ENCODE peak calls at places on chromosomes 3 and 15, in ten cellular contexts. One of them, this sample, is unnamed.

GRCh38 chr3:24020036-24020691 is 75.1 kb downstream of the NR1D2 start:
- DNase-seq in BE2C: no peak
- DNase-seq in gastrocnemius medialis: no peak
- DNase-seq in ecto neural progenitor cell: no peak
- DNase-seq in NCI-H460: no peak
- DNase-seq in NCI-H1092 treated with DMSO at 0.1 percent for 48 hours: no peak
- DNase-seq in activated T-helper 1 cell treated with anti-CD3 and anti-CD28 coated beads, Interleukin-2, amount 50 U/mL, for 16 hours: no peak
- DNase-seq in K562: no peak
- DNase-seq in GM12865: no peak
- DNase-seq in left ventricle myocardium superior: no peak
- DNase-seq in this sample: no peak

GRCh38 chr3:14907043-14907966 is 40.1 kb upstream of the NR2C2 start:
- DNase-seq in GM12865: no peak
- DNase-seq in K562: no peak
- DNase-seq in activated T-helper 1 cell treated with anti-CD3 and anti-CD28 coated beads, Interleukin-2, amount 50 U/mL, for 16 hours: no peak
- DNase-seq in gastrocnemius medialis: no peak
- DNase-seq in ecto neural progenitor cell: no peak
- DNase-seq in BE2C: no peak
- DNase-seq in left ventricle myocardium superior: peak
- DNase-seq in NCI-H460: no peak
- DNase-seq in NCI-H1092 treated with DMSO at 0.1 percent for 48 hours: no peak
- DNase-seq in this sample: no peak

GRCh38 chr3:63384382-63384781 is 106.3 kb downstream of the SYNPR start:
- DNase-seq in NCI-H460: no peak
- DNase-seq in NCI-H1092 treated with DMSO at 0.1 percent for 48 hours: no peak
- DNase-seq in activated T-helper 1 cell treated with anti-CD3 and anti-CD28 coated beads, Interleukin-2, amount 50 U/mL, for 16 hours: no peak
- DNase-seq in ecto neural progenitor cell: no peak
- DNase-seq in K562: no peak
- DNase-seq in BE2C: no peak
- DNase-seq in GM12865: no peak
- DNase-seq in left ventricle myocardium superior: no peak
- DNase-seq in gastrocnemius medialis: no peak
- DNase-seq in this sample: no peak

GRCh38 chr3:42660898-42661297 is 7.4 kb downstream of the ZBTB47 start:
- DNase-seq in gastrocnemius medialis: no peak
- DNase-seq in NCI-H460: no peak
- DNase-seq in BE2C: no peak
- DNase-seq in K562: peak
- DNase-seq in GM12865: peak
- DNase-seq in NCI-H1092 treated with DMSO at 0.1 percent for 48 hours: no peak
- DNase-seq in left ventricle myocardium superior: peak
- DNase-seq in activated T-helper 1 cell treated with anti-CD3 and anti-CD28 coated beads, Interleukin-2, amount 50 U/mL, for 16 hours: no peak
- DNase-seq in ecto neural progenitor cell: no peak
- DNase-seq in this sample: no peak

GRCh38 chr15:51144021-51144532 is 49.4 kb upstream of the TNFAIP8L3 start:
- DNase-seq in activated T-helper 1 cell treated with anti-CD3 and anti-CD28 coated beads, Interleukin-2, amount 50 U/mL, for 16 hours: no peak
- DNase-seq in gastrocnemius medialis: no peak
- DNase-seq in left ventricle myocardium superior: no peak
- DNase-seq in K562: peak
- DNase-seq in NCI-H460: peak
- DNase-seq in NCI-H1092 treated with DMSO at 0.1 percent for 48 hours: no peak
- DNase-seq in GM12865: no peak
- DNase-seq in BE2C: no peak
- DNase-seq in ecto neural progenitor cell: no peak
- DNase-seq in this sample: no peak

GRCh38 chr15:80309769-80310384 is 57.9 kb upstream of the CTXND1 start:
- DNase-seq in left ventricle myocardium superior: no peak
- DNase-seq in ecto neural progenitor cell: no peak
- DNase-seq in NCI-H460: no peak
- DNase-seq in BE2C: peak
- DNase-seq in gastrocnemius medialis: no peak
- DNase-seq in K562: peak
- DNase-seq in GM12865: no peak
- DNase-seq in activated T-helper 1 cell treated with anti-CD3 and anti-CD28 coated beads, Interleukin-2, amount 50 U/mL, for 16 hours: no peak
- DNase-seq in NCI-H1092 treated with DMSO at 0.1 percent for 48 hours: no peak
- DNase-seq in this sample: no peak

GRCh38 chr3:159069076-159069475 is 267.2 kb downstream of the MFSD1 start:
- DNase-seq in gastrocnemius medialis: no peak
- DNase-seq in left ventricle myocardium superior: no peak
- DNase-seq in NCI-H460: no peak
- DNase-seq in BE2C: no peak
- DNase-seq in K562: no peak
- DNase-seq in GM12865: no peak
- DNase-seq in ecto neural progenitor cell: no peak
- DNase-seq in NCI-H1092 treated with DMSO at 0.1 percent for 48 hours: no peak
- DNase-seq in activated T-helper 1 cell treated with anti-CD3 and anti-CD28 coated beads, Interleukin-2, amount 50 U/mL, for 16 hours: no peak
- DNase-seq in this sample: no peak

GRCh38 chr3:62874398-62875102 is 666 bp downstream of the CADPS start:
- DNase-seq in left ventricle myocardium superior: peak
- DNase-seq in BE2C: peak
- DNase-seq in K562: no peak
- DNase-seq in NCI-H460: no peak
- DNase-seq in NCI-H1092 treated with DMSO at 0.1 percent for 48 hours: peak
- DNase-seq in gastrocnemius medialis: no peak
- DNase-seq in GM12865: no peak
- DNase-seq in activated T-helper 1 cell treated with anti-CD3 and anti-CD28 coated beads, Interleukin-2, amount 50 U/mL, for 16 hours: no peak
- DNase-seq in ecto neural progenitor cell: no peak
- DNase-seq in this sample: no peak

GRCh38 chr3:197367081-197367780 is 68.8 kb upstream of the DLG1 start:
- DNase-seq in gastrocnemius medialis: no peak
- DNase-seq in K562: no peak
- DNase-seq in ecto neural progenitor cell: no peak
- DNase-seq in left ventricle myocardium superior: no peak
- DNase-seq in NCI-H460: no peak
- DNase-seq in activated T-helper 1 cell treated with anti-CD3 and anti-CD28 coated beads, Interleukin-2, amount 50 U/mL, for 16 hours: no peak
- DNase-seq in BE2C: peak
- DNase-seq in NCI-H1092 treated with DMSO at 0.1 percent for 48 hours: peak
- DNase-seq in GM12865: no peak
- DNase-seq in this sample: no peak

GRCh38 chr3:54967586-54968244 is 39.9 kb upstream of the LRTM1 start:
- DNase-seq in K562: no peak
- DNase-seq in BE2C: no peak
- DNase-seq in left ventricle myocardium superior: no peak
- DNase-seq in NCI-H1092 treated with DMSO at 0.1 percent for 48 hours: no peak
- DNase-seq in GM12865: no peak
- DNase-seq in activated T-helper 1 cell treated with anti-CD3 and anti-CD28 coated beads, Interleukin-2, amount 50 U/mL, for 16 hours: no peak
- DNase-seq in gastrocnemius medialis: no peak
- DNase-seq in ecto neural progenitor cell: no peak
- DNase-seq in NCI-H460: no peak
- DNase-seq in this sample: no peak

GRCh38 chr3:87691109-87691508 is 367.7 kb downstream of the CGGBP1 start:
- DNase-seq in NCI-H1092 treated with DMSO at 0.1 percent for 48 hours: no peak
- DNase-seq in ecto neural progenitor cell: no peak
- DNase-seq in gastrocnemius medialis: no peak
- DNase-seq in BE2C: no peak
- DNase-seq in left ventricle myocardium superior: no peak
- DNase-seq in activated T-helper 1 cell treated with anti-CD3 and anti-CD28 coated beads, Interleukin-2, amount 50 U/mL, for 16 hours: no peak
- DNase-seq in GM12865: no peak
- DNase-seq in K562: no peak
- DNase-seq in NCI-H460: no peak
- DNase-seq in this sample: no peak

GRCh38 chr3:23493846-23494245 is 290.7 kb downstream of the UBE2E2 start:
- DNase-seq in GM12865: no peak
- DNase-seq in NCI-H460: no peak
- DNase-seq in activated T-helper 1 cell treated with anti-CD3 and anti-CD28 coated beads, Interleukin-2, amount 50 U/mL, for 16 hours: no peak
- DNase-seq in K562: no peak
- DNase-seq in ecto neural progenitor cell: no peak
- DNase-seq in left ventricle myocardium superior: no peak
- DNase-seq in gastrocnemius medialis: no peak
- DNase-seq in BE2C: no peak
- DNase-seq in NCI-H1092 treated with DMSO at 0.1 percent for 48 hours: no peak
- DNase-seq in this sample: no peak

GRCh38 chr3:128369106-128369708 is 97.5 kb downstream of the DNAJB8 start:
- DNase-seq in ecto neural progenitor cell: no peak
- DNase-seq in activated T-helper 1 cell treated with anti-CD3 and anti-CD28 coated beads, Interleukin-2, amount 50 U/mL, for 16 hours: no peak
- DNase-seq in gastrocnemius medialis: peak
- DNase-seq in NCI-H1092 treated with DMSO at 0.1 percent for 48 hours: no peak
- DNase-seq in K562: no peak
- DNase-seq in GM12865: no peak
- DNase-seq in left ventricle myocardium superior: peak
- DNase-seq in NCI-H460: no peak
- DNase-seq in BE2C: no peak
- DNase-seq in this sample: no peak

GRCh38 chr3:140441006-140441405 is 236.9 kb upstream of the TRIM42 start:
- DNase-seq in K562: no peak
- DNase-seq in ecto neural progenitor cell: no peak
- DNase-seq in gastrocnemius medialis: no peak
- DNase-seq in left ventricle myocardium superior: no peak
- DNase-seq in GM12865: no peak
- DNase-seq in NCI-H460: no peak
- DNase-seq in NCI-H1092 treated with DMSO at 0.1 percent for 48 hours: no peak
- DNase-seq in BE2C: no peak
- DNase-seq in activated T-helper 1 cell treated with anti-CD3 and anti-CD28 coated beads, Interleukin-2, amount 50 U/mL, for 16 hours: no peak
- DNase-seq in this sample: no peak

GRCh38 chr3:131840151-131840797 is 194.5 kb downstream of the CPNE4 start:
- DNase-seq in ecto neural progenitor cell: no peak
- DNase-seq in activated T-helper 1 cell treated with anti-CD3 and anti-CD28 coated beads, Interleukin-2, amount 50 U/mL, for 16 hours: no peak
- DNase-seq in GM12865: no peak
- DNase-seq in NCI-H460: no peak
- DNase-seq in BE2C: no peak
- DNase-seq in left ventricle myocardium superior: no peak
- DNase-seq in K562: no peak
- DNase-seq in NCI-H1092 treated with DMSO at 0.1 percent for 48 hours: no peak
- DNase-seq in gastrocnemius medialis: no peak
- DNase-seq in this sample: no peak

GRCh38 chr3:160771811-160772459 is 15.9 kb downstream of the PPM1L start:
- DNase-seq in activated T-helper 1 cell treated with anti-CD3 and anti-CD28 coated beads, Interleukin-2, amount 50 U/mL, for 16 hours: no peak
- DNase-seq in ecto neural progenitor cell: no peak
- DNase-seq in NCI-H1092 treated with DMSO at 0.1 percent for 48 hours: no peak
- DNase-seq in GM12865: no peak
- DNase-seq in BE2C: peak
- DNase-seq in K562: no peak
- DNase-seq in NCI-H460: no peak
- DNase-seq in gastrocnemius medialis: no peak
- DNase-seq in left ventricle myocardium superior: no peak
- DNase-seq in this sample: no peak

GRCh38 chr3:172317984-172318383 is 130.3 kb downstream of the GHSR start:
- DNase-seq in gastrocnemius medialis: no peak
- DNase-seq in ecto neural progenitor cell: no peak
- DNase-seq in NCI-H1092 treated with DMSO at 0.1 percent for 48 hours: no peak
- DNase-seq in K562: no peak
- DNase-seq in BE2C: peak
- DNase-seq in NCI-H460: no peak
- DNase-seq in activated T-helper 1 cell treated with anti-CD3 and anti-CD28 coated beads, Interleukin-2, amount 50 U/mL, for 16 hours: no peak
- DNase-seq in GM12865: peak
- DNase-seq in left ventricle myocardium superior: peak
- DNase-seq in this sample: no peak

GRCh38 chr15:76346666-76347506 is 10.3 kb downstream of the ISL2 start:
- DNase-seq in gastrocnemius medialis: no peak
- DNase-seq in left ventricle myocardium superior: no peak
- DNase-seq in K562: no peak
- DNase-seq in activated T-helper 1 cell treated with anti-CD3 and anti-CD28 coated beads, Interleukin-2, amount 50 U/mL, for 16 hours: no peak
- DNase-seq in NCI-H1092 treated with DMSO at 0.1 percent for 48 hours: no peak
- DNase-seq in ecto neural progenitor cell: peak
- DNase-seq in BE2C: no peak
- DNase-seq in NCI-H460: no peak
- DNase-seq in GM12865: no peak
- DNase-seq in this sample: no peak

GRCh38 chr3:1252061-1252430 is 159.2 kb downstream of the CNTN6 start:
- DNase-seq in ecto neural progenitor cell: no peak
- DNase-seq in GM12865: no peak
- DNase-seq in gastrocnemius medialis: no peak
- DNase-seq in NCI-H460: no peak
- DNase-seq in activated T-helper 1 cell treated with anti-CD3 and anti-CD28 coated beads, Interleukin-2, amount 50 U/mL, for 16 hours: no peak
- DNase-seq in NCI-H1092 treated with DMSO at 0.1 percent for 48 hours: no peak
- DNase-seq in K562: no peak
- DNase-seq in BE2C: no peak
- DNase-seq in left ventricle myocardium superior: no peak
- DNase-seq in this sample: no peak

GRCh38 chr3:42717311-42717710 is 14.7 kb upstream of the HHATL start:
- DNase-seq in gastrocnemius medialis: no peak
- DNase-seq in NCI-H460: no peak
- DNase-seq in left ventricle myocardium superior: no peak
- DNase-seq in GM12865: no peak
- DNase-seq in K562: no peak
- DNase-seq in NCI-H1092 treated with DMSO at 0.1 percent for 48 hours: no peak
- DNase-seq in BE2C: no peak
- DNase-seq in activated T-helper 1 cell treated with anti-CD3 and anti-CD28 coated beads, Interleukin-2, amount 50 U/mL, for 16 hours: no peak
- DNase-seq in ecto neural progenitor cell: no peak
- DNase-seq in this sample: no peak

GRCh38 chr15:89085289-89085906 is 2.9 kb upstream of the ABHD2 start:
- DNase-seq in BE2C: peak
- DNase-seq in gastrocnemius medialis: no peak
- DNase-seq in activated T-helper 1 cell treated with anti-CD3 and anti-CD28 coated beads, Interleukin-2, amount 50 U/mL, for 16 hours: no peak
- DNase-seq in GM12865: no peak
- DNase-seq in NCI-H460: no peak
- DNase-seq in NCI-H1092 treated with DMSO at 0.1 percent for 48 hours: no peak
- DNase-seq in left ventricle myocardium superior: no peak
- DNase-seq in K562: no peak
- DNase-seq in ecto neural progenitor cell: no peak
- DNase-seq in this sample: no peak

GRCh38 chr15:57323806-57324589 is 52.3 kb upstream of the CGNL1 start:
- DNase-seq in gastrocnemius medialis: no peak
- DNase-seq in K562: peak
- DNase-seq in ecto neural progenitor cell: no peak
- DNase-seq in activated T-helper 1 cell treated with anti-CD3 and anti-CD28 coated beads, Interleukin-2, amount 50 U/mL, for 16 hours: no peak
- DNase-seq in left ventricle myocardium superior: no peak
- DNase-seq in BE2C: peak
- DNase-seq in GM12865: peak
- DNase-seq in NCI-H460: peak
- DNase-seq in NCI-H1092 treated with DMSO at 0.1 percent for 48 hours: no peak
- DNase-seq in this sample: no peak

GRCh38 chr3:184336484-184337230 is 743 bp upstream of the FAM131A start:
- DNase-seq in NCI-H460: no peak
- DNase-seq in GM12865: no peak
- DNase-seq in BE2C: no peak
- DNase-seq in left ventricle myocardium superior: peak
- DNase-seq in gastrocnemius medialis: peak
- DNase-seq in activated T-helper 1 cell treated with anti-CD3 and anti-CD28 coated beads, Interleukin-2, amount 50 U/mL, for 16 hours: no peak
- DNase-seq in K562: no peak
- DNase-seq in ecto neural progenitor cell: peak
- DNase-seq in NCI-H1092 treated with DMSO at 0.1 percent for 48 hours: no peak
- DNase-seq in this sample: no peak

GRCh38 chr15:35393403-35393802 is 152.6 kb downstream of the DPH6 start:
- DNase-seq in activated T-helper 1 cell treated with anti-CD3 and anti-CD28 coated beads, Interleukin-2, amount 50 U/mL, for 16 hours: no peak
- DNase-seq in NCI-H1092 treated with DMSO at 0.1 percent for 48 hours: no peak
- DNase-seq in gastrocnemius medialis: no peak
- DNase-seq in left ventricle myocardium superior: no peak
- DNase-seq in GM12865: no peak
- DNase-seq in BE2C: no peak
- DNase-seq in ecto neural progenitor cell: no peak
- DNase-seq in NCI-H460: no peak
- DNase-seq in K562: no peak
- DNase-seq in this sample: no peak

GRCh38 chr3:126528419-126528799 is 4.5 kb downstream of the CHST13 start:
- DNase-seq in left ventricle myocardium superior: no peak
- DNase-seq in NCI-H460: no peak
- DNase-seq in GM12865: no peak
- DNase-seq in K562: no peak
- DNase-seq in gastrocnemius medialis: no peak
- DNase-seq in BE2C: no peak
- DNase-seq in NCI-H1092 treated with DMSO at 0.1 percent for 48 hours: no peak
- DNase-seq in ecto neural progenitor cell: no peak
- DNase-seq in activated T-helper 1 cell treated with anti-CD3 and anti-CD28 coated beads, Interleukin-2, amount 50 U/mL, for 16 hours: no peak
- DNase-seq in this sample: no peak

GRCh38 chr3:16103472-16103871 is 71.0 kb upstream of the GALNT15 start:
- DNase-seq in GM12865: no peak
- DNase-seq in ecto neural progenitor cell: no peak
- DNase-seq in activated T-helper 1 cell treated with anti-CD3 and anti-CD28 coated beads, Interleukin-2, amount 50 U/mL, for 16 hours: no peak
- DNase-seq in left ventricle myocardium superior: no peak
- DNase-seq in NCI-H460: no peak
- DNase-seq in gastrocnemius medialis: no peak
- DNase-seq in BE2C: no peak
- DNase-seq in K562: no peak
- DNase-seq in NCI-H1092 treated with DMSO at 0.1 percent for 48 hours: no peak
- DNase-seq in this sample: no peak

GRCh38 chr3:150329408-150329807 is 78.7 kb upstream of the TSC22D2 start:
- DNase-seq in ecto neural progenitor cell: no peak
- DNase-seq in GM12865: peak
- DNase-seq in left ventricle myocardium superior: no peak
- DNase-seq in activated T-helper 1 cell treated with anti-CD3 and anti-CD28 coated beads, Interleukin-2, amount 50 U/mL, for 16 hours: no peak
- DNase-seq in NCI-H1092 treated with DMSO at 0.1 percent for 48 hours: no peak
- DNase-seq in K562: no peak
- DNase-seq in gastrocnemius medialis: no peak
- DNase-seq in BE2C: no peak
- DNase-seq in NCI-H460: no peak
- DNase-seq in this sample: no peak

GRCh38 chr3:127217594-127218456 is 24.9 kb downstream of the PRR23E start:
- DNase-seq in gastrocnemius medialis: no peak
- DNase-seq in ecto neural progenitor cell: no peak
- DNase-seq in K562: no peak
- DNase-seq in left ventricle myocardium superior: no peak
- DNase-seq in activated T-helper 1 cell treated with anti-CD3 and anti-CD28 coated beads, Interleukin-2, amount 50 U/mL, for 16 hours: no peak
- DNase-seq in BE2C: no peak
- DNase-seq in NCI-H460: no peak
- DNase-seq in GM12865: peak
- DNase-seq in NCI-H1092 treated with DMSO at 0.1 percent for 48 hours: no peak
- DNase-seq in this sample: no peak

This sample was measured in stimulated activated CD8-positive, alpha-beta memory T cell treated with anti-CD3 and anti-CD28 coated beads, Interleukin-7, amount 100 ng/mL, for 1 hour.